ENCODE peak calls at places on chromosome 15, in eight cellular contexts. J, K, I, B, Q, Z, T and U are unnamed samples.

GRCh38 chr15:75230524-75231371 is 27.4 kb upstream of the GOLGA6C start:
- DNase-seq in J (no peak), K (no peak), I (no peak), B (no peak), Q (no peak), Z (no peak), T (no peak), U (no peak)

GRCh38 chr15:62026707-62027565 is 33.3 kb downstream of the VPS13C start:
- DNase-seq in J (no peak), K (no peak), I (no peak), B (no peak), Q (no peak), Z (no peak), T (no peak), U (no peak)

GRCh38 chr15:70248116-70249025 is 150.7 kb upstream of the TLE3 start:
- DNase-seq in J (no peak), K (no peak), I (no peak), B (no peak), Q (no peak), Z (no peak), T (no peak), U (no peak)

GRCh38 chr15:35966781-35967180 is 420.8 kb upstream of the DPH6 start:
- DNase-seq in J (no peak), K (no peak), I (no peak), B (no peak), Q (no peak), Z (no peak), T (no peak), U (no peak)

GRCh38 chr15:101239724-101240136 is 12.1 kb downstream of the CHSY1 start:
- DNase-seq in J (no peak), K (no peak), I (no peak), B (no peak), Q (no peak), Z (no peak), T (no peak), U (no peak)

GRCh38 chr15:42891569-42891968 is 29.0 kb downstream of the TTBK2 start:
- DNase-seq in J (no peak), K (no peak), I (peak; percentile 19), B (no peak), Q (no peak), Z (no peak), T (no peak), U (peak; percentile 14)

GRCh38 chr15:78810377-78811123 is 714 bp downstream of the ADAMTS7 start:
- DNase-seq in J (no peak), K (no peak), I (no peak), B (no peak), Q (peak; percentile 31), Z (peak; percentile 47), T (no peak), U (peak; percentile 45)

GRCh38 chr15:101511717-101512116 is 22.2 kb upstream of the PCSK6 start:
- DNase-seq in J (no peak), K (no peak), I (no peak), B (no peak), Q (no peak), Z (no peak), T (no peak), U (no peak)

GRCh38 chr15:35170216-35170615 is 85.1 kb upstream of the NANOGP8 start:
- DNase-seq in J (peak; percentile 21), K (no peak), I (no peak), B (no peak), Q (no peak), Z (peak; percentile 11), T (no peak), U (no peak)

GRCh38 chr15:31308185-31308639 is 18.4 kb upstream of the KLF13 start:
- DNase-seq in J (no peak), K (no peak), I (no peak), B (no peak), Q (no peak), Z (no peak), T (no peak), U (no peak)

GRCh38 chr15:41866263-41866703 is 27.6 kb downstream of the SPTBN5 start:
- DNase-seq in J (no peak), K (no peak), I (no peak), B (no peak), Q (no peak), Z (no peak), T (no peak), U (no peak)

GRCh38 chr15:31842532-31843195 is 187.7 kb upstream of the CHRNA7 start:
- DNase-seq in J (no peak), K (no peak), I (no peak), B (no peak), Q (no peak), Z (no peak), T (no peak), U (no peak)

GRCh38 chr15:89814112-89814742 is 425 bp downstream of the ANPEP start:
- DNase-seq in J (no peak), K (no peak), I (no peak), B (no peak), Q (no peak), Z (no peak), T (no peak), U (no peak)

GRCh38 chr15:56760186-56760585 is 26.9 kb upstream of the ZNF280D start:
- DNase-seq in J (no peak), K (no peak), I (no peak), B (no peak), Q (no peak), Z (peak; percentile 62), T (no peak), U (peak; percentile 4)

GRCh38 chr15:100206643-100207042 is 135.1 kb downstream of the ADAMTS17 start:
- DNase-seq in J (no peak), K (no peak), I (no peak), B (no peak), Q (no peak), Z (no peak), T (no peak), U (no peak)

GRCh38 chr15:40763801-40764765 is at the start of gene GCHFR:
- DNase-seq in J (no peak), K (peak; percentile 41), I (no peak), B (no peak), Q (no peak), Z (peak; percentile 59), T (peak; percentile 46), U (peak; percentile 73)